ENCODE peak calls at places on chromosome 17, in six cellular contexts. One of them, this sample, is unnamed.

GRCh38 chr17:27526603-27527002 is 70.4 kb downstream of the KSR1 start:
- DNase-seq in glutamatergic neuron: no peak
- DNase-seq in CD14-positive monocyte: peak; percentile 85
- DNase-seq in CD4-positive, alpha-beta T cell: no peak
- DNase-seq in progenitor cell of endocrine pancreas: no peak
- DNase-seq in LNCaP clone FGC: no peak
- DNase-seq in this sample: no peak

GRCh38 chr17:37239690-37240344 is 136.0 kb upstream of the C17orf78 start:
- DNase-seq in CD4-positive, alpha-beta T cell: no peak
- DNase-seq in progenitor cell of endocrine pancreas: no peak
- DNase-seq in CD14-positive monocyte: no peak
- DNase-seq in glutamatergic neuron: no peak
- DNase-seq in LNCaP clone FGC: no peak
- DNase-seq in this sample: no peak

GRCh38 chr17:74863420-74864296 is 4.0 kb upstream of the GRIN2C start:
- DNase-seq in CD4-positive, alpha-beta T cell: no peak
- DNase-seq in progenitor cell of endocrine pancreas: no peak
- DNase-seq in LNCaP clone FGC: no peak
- DNase-seq in CD14-positive monocyte: no peak
- DNase-seq in glutamatergic neuron: no peak
- DNase-seq in this sample: no peak

GRCh38 chr17:75270218-75270965 is 639 bp downstream of the MIF4GD start:
- DNase-seq in progenitor cell of endocrine pancreas: peak; percentile 46
- DNase-seq in LNCaP clone FGC: no peak
- DNase-seq in CD14-positive monocyte: peak; percentile 68
- DNase-seq in CD4-positive, alpha-beta T cell: peak; percentile 17
- DNase-seq in glutamatergic neuron: peak; percentile 72
- DNase-seq in this sample: peak; percentile 57

GRCh38 chr17:43676471-43676870 is 14.7 kb upstream of the MEOX1 start:
- DNase-seq in CD4-positive, alpha-beta T cell: no peak
- DNase-seq in progenitor cell of endocrine pancreas: no peak
- DNase-seq in CD14-positive monocyte: no peak
- DNase-seq in LNCaP clone FGC: no peak
- DNase-seq in glutamatergic neuron: no peak
- DNase-seq in this sample: no peak

GRCh38 chr17:45247429-45248131 is 14.3 kb downstream of the SPATA32 start:
- DNase-seq in progenitor cell of endocrine pancreas: peak; percentile 89
- DNase-seq in CD14-positive monocyte: peak; percentile 96
- DNase-seq in glutamatergic neuron: peak; percentile 90
- DNase-seq in CD4-positive, alpha-beta T cell: peak; percentile 98
- DNase-seq in LNCaP clone FGC: peak; percentile 80
- DNase-seq in this sample: peak; percentile 100

GRCh38 chr17:67765623-67766022 is 47.9 kb downstream of the NOL11 start:
- DNase-seq in LNCaP clone FGC: no peak
- DNase-seq in progenitor cell of endocrine pancreas: no peak
- DNase-seq in CD14-positive monocyte: no peak
- DNase-seq in glutamatergic neuron: no peak
- DNase-seq in CD4-positive, alpha-beta T cell: no peak
- DNase-seq in this sample: no peak

GRCh38 chr17:59848778-59849177 is 44.0 kb downstream of the TUBD1 start:
- DNase-seq in CD4-positive, alpha-beta T cell: no peak
- DNase-seq in CD14-positive monocyte: peak; percentile 73
- DNase-seq in progenitor cell of endocrine pancreas: no peak
- DNase-seq in glutamatergic neuron: no peak
- DNase-seq in LNCaP clone FGC: no peak
- DNase-seq in this sample: no peak

GRCh38 chr17:50129303-50129945 is 536 bp downstream of the SAMD14 start:
- DNase-seq in CD14-positive monocyte: no peak
- DNase-seq in progenitor cell of endocrine pancreas: no peak
- DNase-seq in CD4-positive, alpha-beta T cell: no peak
- DNase-seq in LNCaP clone FGC: no peak
- DNase-seq in glutamatergic neuron: peak; percentile 82
- DNase-seq in this sample: peak; percentile 77

GRCh38 chr17:20174588-20175265 is 165.6 kb downstream of the SPECC1 start:
- DNase-seq in CD4-positive, alpha-beta T cell: no peak
- DNase-seq in CD14-positive monocyte: no peak
- DNase-seq in LNCaP clone FGC: no peak
- DNase-seq in progenitor cell of endocrine pancreas: no peak
- DNase-seq in glutamatergic neuron: no peak
- DNase-seq in this sample: no peak

GRCh38 chr17:28746611-28747045 is 2.8 kb downstream of the TRAF4 start:
- DNase-seq in glutamatergic neuron: peak; percentile 82
- DNase-seq in CD4-positive, alpha-beta T cell: no peak
- DNase-seq in progenitor cell of endocrine pancreas: no peak
- DNase-seq in CD14-positive monocyte: no peak
- DNase-seq in LNCaP clone FGC: peak; percentile 91
- DNase-seq in this sample: no peak

GRCh38 chr17:37430051-37430591 is 23.4 kb downstream of the TADA2A start:
- DNase-seq in CD4-positive, alpha-beta T cell: no peak
- DNase-seq in LNCaP clone FGC: no peak
- DNase-seq in progenitor cell of endocrine pancreas: no peak
- DNase-seq in CD14-positive monocyte: no peak
- DNase-seq in glutamatergic neuron: no peak
- DNase-seq in this sample: no peak

GRCh38 chr17:44919885-44920564 is 4.7 kb upstream of the GFAP start:
- DNase-seq in CD4-positive, alpha-beta T cell: peak; percentile 43
- DNase-seq in progenitor cell of endocrine pancreas: peak; percentile 64
- DNase-seq in LNCaP clone FGC: peak; percentile 45
- DNase-seq in CD14-positive monocyte: peak; percentile 76
- DNase-seq in glutamatergic neuron: peak; percentile 82
- DNase-seq in this sample: peak; percentile 86

GRCh38 chr17:77349976-77350830 is 209.4 kb downstream of the SEC14L1 start:
- DNase-seq in progenitor cell of endocrine pancreas: no peak
- DNase-seq in LNCaP clone FGC: no peak
- DNase-seq in glutamatergic neuron: no peak
- DNase-seq in CD14-positive monocyte: peak; percentile 35
- DNase-seq in CD4-positive, alpha-beta T cell: no peak
- DNase-seq in this sample: no peak

GRCh38 chr17:79946352-79947231 is 89.1 kb downstream of the TBC1D16 start:
- DNase-seq in CD14-positive monocyte: peak; percentile 45
- DNase-seq in CD4-positive, alpha-beta T cell: no peak
- DNase-seq in glutamatergic neuron: no peak
- DNase-seq in LNCaP clone FGC: no peak
- DNase-seq in progenitor cell of endocrine pancreas: no peak
- DNase-seq in this sample: peak; percentile 6

GRCh38 chr17:19747829-19748806 is at the start of gene ALDH3A1:
- DNase-seq in glutamatergic neuron: no peak
- DNase-seq in LNCaP clone FGC: no peak
- DNase-seq in progenitor cell of endocrine pancreas: no peak
- DNase-seq in CD4-positive, alpha-beta T cell: no peak
- DNase-seq in CD14-positive monocyte: no peak
- DNase-seq in this sample: no peak

GRCh38 chr17:80980397-80981061 is 11.1 kb upstream of the CHMP6 start:
- DNase-seq in LNCaP clone FGC: no peak
- DNase-seq in progenitor cell of endocrine pancreas: no peak
- DNase-seq in glutamatergic neuron: no peak
- DNase-seq in CD4-positive, alpha-beta T cell: no peak
- DNase-seq in CD14-positive monocyte: no peak
- DNase-seq in this sample: no peak

GRCh38 chr17:81514735-81515529 is 2.3 kb upstream of the ACTG1 start:
- DNase-seq in CD14-positive monocyte: no peak
- DNase-seq in CD4-positive, alpha-beta T cell: peak; percentile 66
- DNase-seq in glutamatergic neuron: peak; percentile 75
- DNase-seq in progenitor cell of endocrine pancreas: peak; percentile 69
- DNase-seq in LNCaP clone FGC: no peak
- DNase-seq in this sample: no peak

GRCh38 chr17:68821860-68822693 is 133.1 kb downstream of the ABCA8 start:
- DNase-seq in LNCaP clone FGC: no peak
- DNase-seq in progenitor cell of endocrine pancreas: no peak
- DNase-seq in glutamatergic neuron: no peak
- DNase-seq in CD4-positive, alpha-beta T cell: no peak
- DNase-seq in CD14-positive monocyte: no peak
- DNase-seq in this sample: no peak

GRCh38 chr17:73750975-73751374 is 106.7 kb upstream of the SDK2 start:
- DNase-seq in progenitor cell of endocrine pancreas: no peak
- DNase-seq in LNCaP clone FGC: no peak
- DNase-seq in CD14-positive monocyte: no peak
- DNase-seq in CD4-positive, alpha-beta T cell: no peak
- DNase-seq in glutamatergic neuron: no peak
- DNase-seq in this sample: no peak

GRCh38 chr17:78313735-78314648 is 45.9 kb downstream of the SOCS3 start:
- DNase-seq in LNCaP clone FGC: peak; percentile 7
- DNase-seq in progenitor cell of endocrine pancreas: peak; percentile 60
- DNase-seq in CD4-positive, alpha-beta T cell: peak; percentile 58
- DNase-seq in CD14-positive monocyte: no peak
- DNase-seq in glutamatergic neuron: peak; percentile 57
- DNase-seq in this sample: peak; percentile 85

GRCh38 chr17:28551421-28552186 is 820 bp downstream of the UNC119 start:
- DNase-seq in CD14-positive monocyte: no peak
- DNase-seq in LNCaP clone FGC: no peak
- DNase-seq in CD4-positive, alpha-beta T cell: no peak
- DNase-seq in progenitor cell of endocrine pancreas: no peak
- DNase-seq in glutamatergic neuron: peak; percentile 39
- DNase-seq in this sample: no peak

GRCh38 chr17:55348749-55349354 is 72.8 kb downstream of the MMD start:
- DNase-seq in glutamatergic neuron: peak; percentile 45
- DNase-seq in CD4-positive, alpha-beta T cell: peak; percentile 5
- DNase-seq in CD14-positive monocyte: no peak
- DNase-seq in progenitor cell of endocrine pancreas: peak; percentile 29
- DNase-seq in LNCaP clone FGC: no peak
- DNase-seq in this sample: no peak

GRCh38 chr17:73746314-73747073 is 102.2 kb upstream of the SDK2 start:
- DNase-seq in LNCaP clone FGC: no peak
- DNase-seq in progenitor cell of endocrine pancreas: no peak
- DNase-seq in CD14-positive monocyte: no peak
- DNase-seq in glutamatergic neuron: no peak
- DNase-seq in CD4-positive, alpha-beta T cell: no peak
- DNase-seq in this sample: no peak

DNA sequence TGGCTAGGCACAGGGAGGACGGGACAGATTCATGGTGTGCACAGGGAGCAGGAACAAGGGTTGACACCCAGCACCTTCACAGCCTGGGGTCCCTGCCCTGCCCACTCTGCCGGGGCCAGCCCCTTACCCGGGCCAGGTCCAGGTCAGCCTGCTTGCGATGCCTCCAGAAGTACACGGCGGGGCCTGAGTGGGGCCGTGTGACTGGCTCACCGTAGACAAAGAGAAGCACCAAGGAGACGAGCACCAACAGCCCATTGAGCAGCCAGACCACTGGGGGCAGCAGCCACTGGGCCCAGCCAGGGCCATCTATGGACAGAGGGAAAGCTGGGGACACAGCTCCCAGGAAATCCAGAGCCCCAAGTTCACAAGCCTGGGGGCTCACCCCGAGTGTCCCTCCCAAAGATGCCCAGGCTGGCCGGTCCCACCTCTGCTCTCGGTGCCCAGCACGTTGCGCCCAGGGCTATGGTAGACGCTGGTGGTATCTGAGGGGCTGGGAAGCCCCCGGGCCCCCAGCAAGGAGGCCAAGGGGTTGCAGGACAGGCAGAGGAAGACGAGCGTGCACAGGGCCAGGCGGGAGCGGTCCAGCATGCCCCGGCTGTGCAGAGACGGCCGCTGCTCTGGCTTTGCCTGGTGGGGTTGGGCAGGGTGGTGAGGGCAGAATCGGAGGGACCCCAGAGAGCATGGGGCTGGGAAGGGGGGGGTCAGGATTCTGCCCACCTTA is 19.8 kb downstream of the SREBF1 start:
- DNase-seq in CD14-positive monocyte: no peak
- DNase-seq in progenitor cell of endocrine pancreas: no peak
- DNase-seq in CD4-positive, alpha-beta T cell: no peak
- DNase-seq in glutamatergic neuron: no peak
- DNase-seq in LNCaP clone FGC: no peak
- DNase-seq in this sample: no peak
- TF ChIP-seq CTCF in CD14-positive monocyte: peak; percentile 8
- TF ChIP-seq CTCF in progenitor cell of endocrine pancreas: no peak
- TF ChIP-seq CTCF in CD4-positive, alpha-beta T cell: no peak
- TF ChIP-seq CTCF in glutamatergic neuron: no peak
- TF ChIP-seq CTCF in LNCaP clone FGC: no peak
- TF ChIP-seq CTCF in this sample: no peak

GRCh38 chr17:41615454-41615853 is 2.9 kb upstream of the KRT16 start:
- DNase-seq in LNCaP clone FGC: no peak
- DNase-seq in CD4-positive, alpha-beta T cell: no peak
- DNase-seq in CD14-positive monocyte: peak; percentile 35
- DNase-seq in progenitor cell of endocrine pancreas: no peak
- DNase-seq in glutamatergic neuron: no peak
- DNase-seq in this sample: no peak
- TF ChIP-seq CTCF in LNCaP clone FGC: no peak
- TF ChIP-seq CTCF in CD4-positive, alpha-beta T cell: no peak
- TF ChIP-seq CTCF in CD14-positive monocyte: no peak
- TF ChIP-seq CTCF in progenitor cell of endocrine pancreas: no peak
- TF ChIP-seq CTCF in glutamatergic neuron: no peak
- TF ChIP-seq CTCF in this sample: no peak

GRCh38 chr17:7969434-7969833 is 33.0 kb upstream of the GUCY2D start:
- DNase-seq in progenitor cell of endocrine pancreas: no peak
- DNase-seq in CD4-positive, alpha-beta T cell: no peak
- DNase-seq in LNCaP clone FGC: no peak
- DNase-seq in CD14-positive monocyte: peak; percentile 65
- DNase-seq in glutamatergic neuron: no peak
- DNase-seq in this sample: no peak

GRCh38 chr17:7974638-7975131 is 27.7 kb upstream of the GUCY2D start:
- DNase-seq in CD4-positive, alpha-beta T cell: no peak
- DNase-seq in glutamatergic neuron: no peak
- DNase-seq in CD14-positive monocyte: no peak
- DNase-seq in LNCaP clone FGC: no peak
- DNase-seq in progenitor cell of endocrine pancreas: no peak
- DNase-seq in this sample: no peak

GRCh38 chr17:7967751-7968150 is 34.7 kb upstream of the GUCY2D start:
- DNase-seq in progenitor cell of endocrine pancreas: no peak
- DNase-seq in glutamatergic neuron: no peak
- DNase-seq in LNCaP clone FGC: no peak
- DNase-seq in CD14-positive monocyte: no peak
- DNase-seq in CD4-positive, alpha-beta T cell: no peak
- DNase-seq in this sample: no peak

GRCh38 chr17:7971651-7972050 is 30.8 kb upstream of the GUCY2D start:
- DNase-seq in progenitor cell of endocrine pancreas: no peak
- DNase-seq in CD14-positive monocyte: no peak
- DNase-seq in CD4-positive, alpha-beta T cell: no peak
- DNase-seq in glutamatergic neuron: no peak
- DNase-seq in LNCaP clone FGC: no peak
- DNase-seq in this sample: no peak

GRCh38 chr17:7972131-7972785 is 30.2 kb upstream of the GUCY2D start:
- DNase-seq in glutamatergic neuron: no peak
- DNase-seq in progenitor cell of endocrine pancreas: no peak
- DNase-seq in CD4-positive, alpha-beta T cell: no peak
- DNase-seq in LNCaP clone FGC: no peak
- DNase-seq in CD14-positive monocyte: no peak
- DNase-seq in this sample: no peak
- TF ChIP-seq CTCF in glutamatergic neuron: peak; percentile 41
- TF ChIP-seq CTCF in progenitor cell of endocrine pancreas: no peak
- TF ChIP-seq CTCF in CD4-positive, alpha-beta T cell: no peak
- TF ChIP-seq CTCF in LNCaP clone FGC: no peak
- TF ChIP-seq CTCF in CD14-positive monocyte: peak; percentile 21
- TF ChIP-seq CTCF in this sample: no peak

DNA sequence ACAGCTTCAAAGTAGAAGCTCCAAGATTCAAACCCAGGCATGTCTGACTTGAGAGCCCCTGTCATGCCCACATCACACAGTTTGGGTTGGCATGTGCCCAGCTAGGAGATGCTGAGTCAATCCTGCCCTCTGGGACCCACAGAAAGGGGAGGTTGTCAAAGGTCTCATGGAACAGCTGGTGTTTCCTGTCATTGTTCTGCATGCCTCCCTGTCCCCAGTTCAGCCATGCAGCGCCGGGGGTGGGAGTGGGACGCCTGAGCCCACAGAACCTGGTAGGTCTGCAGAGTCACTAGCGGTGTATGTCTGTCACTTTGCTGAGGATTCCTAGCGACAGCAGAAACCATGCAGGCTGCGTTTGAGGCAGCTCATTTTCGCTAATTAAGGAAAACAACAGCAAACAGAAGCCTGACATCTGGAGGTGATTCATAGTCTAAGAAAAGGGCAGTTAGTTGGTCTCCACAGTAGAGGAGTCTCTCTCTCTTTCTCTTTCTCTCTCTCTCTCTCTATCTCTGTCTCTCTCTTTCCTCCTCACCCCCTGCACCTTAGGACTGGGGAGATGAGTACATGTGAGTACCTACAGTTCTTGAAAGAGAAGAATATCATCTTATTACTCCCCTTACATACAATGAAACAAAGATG is 19.7 kb upstream of the CCL1 start:
- DNase-seq in progenitor cell of endocrine pancreas: no peak
- DNase-seq in CD14-positive monocyte: no peak
- DNase-seq in LNCaP clone FGC: no peak
- DNase-seq in glutamatergic neuron: no peak
- DNase-seq in CD4-positive, alpha-beta T cell: no peak
- DNase-seq in this sample: no peak
- TF ChIP-seq CTCF in progenitor cell of endocrine pancreas: no peak
- TF ChIP-seq CTCF in CD14-positive monocyte: no peak
- TF ChIP-seq CTCF in LNCaP clone FGC: no peak
- TF ChIP-seq CTCF in glutamatergic neuron: no peak
- TF ChIP-seq CTCF in CD4-positive, alpha-beta T cell: no peak
- TF ChIP-seq CTCF in this sample: no peak